ENCODE peak calls at places on chromosome 4, in six cellular contexts. Z, Y, J, F, B and C are unnamed samples.

GRCh38 chr4:163939597-163939996 is 445.1 kb downstream of the TMA16 start:
- DNase-seq in Z (no peak), B (no peak), J (no peak), Y (no peak), F (no peak), C (no peak)

GRCh38 chr4:84578540-84579409 is 4.2 kb upstream of the CDS1 start:
- DNase-seq in B (peak), F (no peak), Z (peak), J (peak), Y (no peak), C (peak)

GRCh38 chr4:22744478-22745062 is 51.8 kb downstream of the GBA3 start:
- DNase-seq in B (no peak), Y (no peak), Z (no peak), J (no peak), F (no peak), C (no peak)

GRCh38 chr4:141047228-141047884 is 85.9 kb downstream of the RNF150 start:
- DNase-seq in J (no peak), Y (no peak), Z (no peak), F (peak), B (no peak), C (no peak)

GRCh38 chr4:8617486-8618040 is 25.0 kb downstream of the CPZ start:
- DNase-seq in Z (no peak), B (no peak), J (no peak), Y (no peak), F (no peak), C (no peak)

GRCh38 chr4:70945046-70945445 is 42.9 kb downstream of the MOB1B start:
- DNase-seq in F (no peak), B (no peak), Y (no peak), J (peak), Z (no peak), C (peak)

GRCh38 chr4:79227896-79228295 is 98.0 kb downstream of the NAA11 start:
- DNase-seq in Z (no peak), Y (no peak), F (no peak), B (no peak), J (no peak), C (peak)

GRCh38 chr4:156765277-156765676 is 206.3 kb downstream of the PDGFC start:
- DNase-seq in F (no peak), Y (no peak), Z (no peak), J (no peak), B (no peak), C (no peak)

GRCh38 chr4:155407480-155407879 is 30.7 kb upstream of the MAP9 start:
- DNase-seq in J (no peak), B (no peak), Y (no peak), Z (no peak), F (no peak), C (no peak)

GRCh38 chr4:47145630-47146029 is 114.3 kb downstream of the GABRB1 start:
- DNase-seq in J (no peak), B (peak), Y (no peak), F (no peak), Z (no peak), C (peak)

GRCh38 chr4:151325320-151326246 is at the start of gene SH3D19:
- DNase-seq in Y (no peak), F (peak), B (no peak), Z (peak), J (no peak), C (no peak)

GRCh38 chr4:8594097-8595038 is 1.8 kb downstream of the CPZ start:
- DNase-seq in F (peak), J (peak), Z (peak), B (peak), Y (no peak), C (peak)

GRCh38 chr4:135238940-135239339 is 1037.4 kb upstream of the PABPC4L start:
- DNase-seq in Z (no peak), J (no peak), Y (no peak), F (no peak), B (no peak), C (no peak)

GRCh38 chr4:108001540-108001939 is 11.9 kb downstream of the HADH start:
- DNase-seq in J (no peak), Z (no peak), F (no peak), Y (no peak), B (no peak), C (no peak)

GRCh38 chr4:78137538-78137937 is 80.4 kb downstream of the FRAS1 start:
- DNase-seq in F (peak), B (no peak), Z (no peak), J (no peak), Y (no peak), C (no peak)

GRCh38 chr4:87399148-87399547 is 8.2 kb upstream of the HSD17B11 start:
- DNase-seq in B (no peak), Z (no peak), J (no peak), F (no peak), Y (no peak), C (no peak)

GRCh38 chr4:151801547-151802516 is 41.0 kb upstream of the GATB start:
- DNase-seq in Z (peak), B (peak), F (no peak), J (peak), Y (peak), C (peak)

GRCh38 chr4:77802406-77802805 is 16.8 kb downstream of the CNOT6L start:
- DNase-seq in B (no peak), J (no peak), Z (no peak), Y (no peak), F (no peak), C (no peak)

GRCh38 chr4:164753873-164754488 is at the start of gene SMIM31:
- DNase-seq in F (no peak), B (no peak), Y (no peak), J (no peak), Z (no peak), C (no peak)

GRCh38 chr4:70559216-70559830 is 32.7 kb upstream of the AMBN start:
- DNase-seq in Z (peak), Y (no peak), J (peak), B (peak), F (peak), C (peak)

GRCh38 chr4:73087871-73088270 is 18.4 kb upstream of the COX18 start:
- DNase-seq in B (no peak), Z (no peak), F (no peak), Y (no peak), J (no peak), C (no peak)

GRCh38 chr4:53640576-53641459 is 49.5 kb upstream of the LNX1 start:
- DNase-seq in F (no peak), Z (no peak), Y (no peak), J (no peak), B (no peak), C (no peak)

GRCh38 chr4:127309360-127310095 is 323.2 kb upstream of the INTU start:
- DNase-seq in B (no peak), Z (no peak), F (peak), J (no peak), Y (no peak), C (no peak)

GRCh38 chr4:176376032-176376614 is 56.4 kb downstream of the SPCS3 start:
- DNase-seq in F (peak), B (no peak), J (peak), Z (no peak), Y (no peak), C (peak)

GRCh38 chr4:47536956-47537355 is 51.9 kb downstream of the ATP10D start:
- DNase-seq in J (no peak), Y (no peak), F (no peak), B (no peak), Z (no peak), C (no peak)